ENCODE peak calls at places on chromosomes 12 and 14, in four cellular contexts. I, Q, B and Z are unnamed samples.

GRCh38 chr12:55933158-55933798 is 2.3 kb downstream of the DGKA start:
- DNase-seq in I (no peak), B (no peak), Q (no peak), Z (peak; percentile 41)

GRCh38 chr12:52496054-52496453 is 3.0 kb upstream of the KRT6A start:
- DNase-seq in Q (no peak), B (no peak), I (no peak), Z (no peak)

GRCh38 chr12:110689601-110690430 is 901 bp upstream of the HVCN1 start:
- DNase-seq in I (no peak), B (peak; percentile 34), Q (no peak), Z (no peak)

GRCh38 chr12:103085541-103085940 is 128.1 kb downstream of the ASCL1 start:
- DNase-seq in Q (no peak), B (no peak), I (no peak), Z (no peak)

GRCh38 chr12:75665216-75665615 is 153.8 kb upstream of the KRR1 start:
- DNase-seq in B (no peak), I (peak; percentile 7), Q (no peak), Z (no peak)

GRCh38 chr12:67546718-67547117 is 101.8 kb upstream of the DYRK2 start:
- DNase-seq in B (no peak), Q (no peak), I (no peak), Z (no peak)

GRCh38 chr12:64008596-64008995 is 164.1 kb downstream of the SRGAP1 start:
- DNase-seq in B (no peak), Q (no peak), I (no peak), Z (no peak)

GRCh38 chr14:101177301-101178055 is 274.0 kb upstream of the RTL1 start:
- DNase-seq in I (no peak), B (no peak), Q (no peak), Z (no peak)

GRCh38 chr12:52789637-52790426 is 6.1 kb downstream of the KRT3 start:
- DNase-seq in B (peak; percentile 88), I (no peak), Q (peak; percentile 56), Z (no peak)

GRCh38 chr12:115752151-115752550 is 525.3 kb downstream of the MED13L start:
- DNase-seq in I (no peak), B (no peak), Q (no peak), Z (no peak)

GRCh38 chr12:40745386-40745785 is 53.1 kb downstream of the CNTN1 start:
- DNase-seq in Q (no peak), B (no peak), I (no peak), Z (peak; percentile 42)

GRCh38 chr12:130832561-130833209 is 6.4 kb downstream of the STX2 start:
- DNase-seq in B (peak; percentile 80), Q (no peak), I (no peak), Z (no peak)

GRCh38 chr12:106903241-106903950 is 52.3 kb upstream of the TMEM263 start:
- DNase-seq in I (peak; percentile 33), B (peak; percentile 94), Q (peak; percentile 90), Z (peak; percentile 87)

GRCh38 chr12:115354007-115354452 is 670.1 kb upstream of the TBX3 start:
- DNase-seq in B (no peak), I (peak; percentile 18), Q (no peak), Z (peak; percentile 68)

GRCh38 chr14:64965356-64966000 is 6.7 kb downstream of the RAB15 start:
- DNase-seq in I (no peak), B (no peak), Q (no peak), Z (no peak)

GRCh38 chr12:104655059-104655609 is 198.4 kb downstream of the CHST11 start:
- DNase-seq in I (no peak), B (no peak), Q (no peak), Z (no peak)

GRCh38 chr12:27984275-27984674 is 11.7 kb upstream of the PTHLH start:
- DNase-seq in I (no peak), B (peak; percentile 27), Q (no peak), Z (peak; percentile 88)

GRCh38 chr14:20179218-20179617 is 11.5 kb upstream of the OR11G2 start:
- DNase-seq in Q (no peak), I (no peak), B (no peak), Z (no peak)

GRCh38 chr14:95885866-95886265 is 9.2 kb downstream of the TUNAR start:
- DNase-seq in I (no peak), Q (no peak), B (no peak), Z (no peak)

GRCh38 chr12:47964102-47964723 is 817 bp downstream of the TMEM106C start:
- DNase-seq in I (no peak), B (no peak), Q (no peak), Z (peak; percentile 33)

GRCh38 chr14:33737446-33737845 is 213.4 kb downstream of the EGLN3 start:
- DNase-seq in I (no peak), Q (no peak), B (no peak), Z (no peak)

GRCh38 chr14:77023001-77023996 is 5.2 kb downstream of the IRF2BPL start:
- DNase-seq in I (peak; percentile 97), B (no peak), Q (peak; percentile 44), Z (no peak)

GRCh38 chr14:49581209-49581960 is 4.8 kb downstream of the RPS29 start:
- DNase-seq in Q (no peak), I (no peak), B (no peak), Z (no peak)

GRCh38 chr12:114096461-114096860 is 130.3 kb upstream of the RBM19 start:
- DNase-seq in Q (no peak), B (no peak), I (no peak), Z (no peak)

GRCh38 chr12:132646850-132647249 is 28.3 kb downstream of the P2RX2 start:
- DNase-seq in Q (no peak), I (no peak), B (no peak), Z (no peak)

GRCh38 chr14:23929131-23929530 is 24.4 kb upstream of the DHRS4 start:
- DNase-seq in Q (no peak), B (no peak), I (no peak), Z (no peak)

GRCh38 chr12:38258411-38258810 is 58.2 kb upstream of the ALG10B start:
- DNase-seq in I (no peak), B (no peak), Q (no peak), Z (no peak)

GRCh38 chr12:47249719-47250506 is 170.2 kb upstream of the AMIGO2 start:
- DNase-seq in I (no peak), Q (no peak), B (peak; percentile 46), Z (peak; percentile 49)

GRCh38 chr14:84804498-84805294 is 725.2 kb upstream of the FLRT2 start:
- DNase-seq in I (no peak), Q (no peak), B (no peak), Z (no peak)

GRCh38 chr14:63918411-63918810 is 65.6 kb downstream of the SYNE2 start:
- DNase-seq in B (no peak), I (no peak), Q (no peak), Z (no peak)

GRCh38 chr12:54126696-54127537 is 61.9 kb downstream of the SMUG1 start:
- DNase-seq in I (no peak), B (no peak), Q (peak; percentile 62), Z (peak; percentile 55)

GRCh38 chr14:69712637-69713088 is 54.3 kb upstream of the SRSF5 start:
- DNase-seq in I (no peak), Q (peak; percentile 45), B (no peak), Z (no peak)

GRCh38 chr14:65434216-65434850 is 21.8 kb downstream of the FUT8 start:
- DNase-seq in B (no peak), Q (no peak), I (no peak), Z (no peak)

GRCh38 chr12:124044021-124044420 is 71.0 kb downstream of the ZNF664 start:
- DNase-seq in B (no peak), I (no peak), Q (no peak), Z (no peak)

DNA sequence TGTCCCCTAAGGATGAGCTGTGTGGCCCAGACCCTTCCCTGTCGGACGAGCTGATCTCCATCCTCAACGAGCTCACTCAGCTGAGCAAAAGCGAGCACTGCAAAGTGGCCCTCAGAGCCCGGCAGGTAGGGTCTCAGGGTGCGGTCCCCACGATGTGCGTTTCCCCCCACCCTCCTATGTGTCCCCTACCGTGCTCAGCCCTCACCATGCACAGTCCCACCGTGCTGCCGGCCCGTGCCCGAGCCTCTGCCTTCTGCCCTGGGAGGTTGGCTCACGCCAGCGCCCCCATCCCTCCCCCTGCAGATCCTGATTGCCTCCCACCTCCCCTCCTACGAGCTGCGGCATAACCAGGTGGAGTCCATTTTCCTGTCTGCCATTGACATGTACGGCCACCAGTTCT is 86.6 kb downstream of the FOXN4 start:
- DNase-seq in Q (no peak), I (no peak), B (no peak), Z (no peak)
- TF ChIP-seq HMGXB4 in Q (no peak), I (no peak), B (no peak), Z (no peak)

DNA sequence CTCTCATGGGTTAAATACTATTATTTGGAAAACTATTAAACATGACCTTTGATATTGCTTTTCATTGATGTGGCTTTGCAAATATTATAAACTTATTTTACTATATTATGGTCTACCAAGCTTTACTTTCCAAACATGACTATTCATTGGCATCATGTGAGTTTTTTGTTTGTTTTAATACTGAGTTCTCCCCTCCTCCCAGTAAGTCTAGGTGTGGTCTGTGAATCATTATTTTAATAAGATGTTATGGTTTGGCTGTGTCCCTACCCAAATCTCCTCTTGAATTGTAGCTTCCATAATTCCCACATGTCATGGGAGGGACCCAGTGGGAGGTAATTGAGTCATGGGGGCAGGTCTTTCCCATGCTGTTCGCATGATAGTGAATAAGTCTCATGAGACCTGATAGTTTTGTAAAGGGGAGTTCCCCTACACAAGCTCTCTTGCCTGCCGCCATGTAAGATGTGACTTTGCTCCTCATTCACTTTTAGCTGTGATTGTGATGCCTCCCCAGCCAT is 80.0 kb downstream of the BORCS5 start:
- DNase-seq in B (no peak), I (no peak), Q (no peak), Z (no peak)
- TF ChIP-seq HMGXB4 in B (no peak), I (no peak), Q (no peak), Z (no peak)

DNA sequence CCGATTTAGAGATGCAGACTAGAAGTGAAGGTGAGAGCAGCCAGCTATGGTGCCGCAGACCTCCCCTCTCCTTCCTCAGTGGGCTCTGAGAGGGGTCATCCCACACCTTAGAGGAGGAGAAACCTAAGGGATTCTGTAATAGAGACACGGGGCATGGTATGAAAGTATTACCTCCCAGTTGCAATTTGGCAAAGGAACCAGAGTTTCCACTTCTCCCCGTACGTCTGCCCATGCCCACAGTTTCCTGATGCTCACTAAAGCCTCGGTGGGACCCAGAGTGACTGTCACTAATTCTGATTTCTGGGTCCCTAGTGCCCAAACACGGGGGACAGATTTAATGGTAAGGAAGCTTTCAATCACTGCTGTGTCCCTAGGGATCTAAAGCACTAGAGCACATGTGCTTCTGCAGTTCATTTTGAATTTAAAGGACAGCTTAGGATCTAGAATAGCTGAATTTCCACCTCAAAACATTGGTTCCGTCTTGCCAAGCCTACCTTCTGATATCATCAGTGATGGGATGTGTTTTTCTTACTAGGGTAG is 44.1 kb downstream of the DAD1 start:
- DNase-seq in Q (no peak), B (no peak), I (no peak), Z (no peak)
- TF ChIP-seq HMGXB4 in Q (no peak), B (no peak), I (no peak), Z (no peak)

GRCh38 chr14:55733609-55734008 is 153.6 kb downstream of the KTN1 start:
- DNase-seq in I (no peak), B (no peak), Q (no peak), Z (no peak)

GRCh38 chr14:55731247-55731872 is 151.4 kb downstream of the KTN1 start:
- DNase-seq in B (no peak), Q (no peak), I (no peak), Z (no peak)

GRCh38 chr14:55730602-55731001 is 150.6 kb downstream of the KTN1 start:
- DNase-seq in I (no peak), Q (no peak), B (no peak), Z (peak; percentile 20)

GRCh38 chr14:55731881-55732498 is 152.0 kb downstream of the KTN1 start:
- DNase-seq in I (peak; percentile 16), B (no peak), Q (peak; percentile 59), Z (no peak)

GRCh38 chr14:55734731-55735130 is 154.7 kb downstream of the KTN1 start:
- DNase-seq in I (no peak), B (no peak), Q (no peak), Z (no peak)
- TF ChIP-seq HMGXB4 in I (no peak), B (no peak), Q (no peak), Z (no peak)